ENCODE peak calls at places on chromosome 12, in seven cellular contexts. One of them, this sample, is unnamed.

GRCh38 chr12:117292688-117293087 is 68.7 kb downstream of the NOS1 start:
- DNase-seq in astrocyte: no peak
- DNase-seq in neuronal stem cell: no peak
- DNase-seq in OCI-LY7: no peak
- DNase-seq in Karpas-422: no peak
- DNase-seq in hepatocyte: no peak
- DNase-seq in neural progenitor cell: no peak
- DNase-seq in this sample: no peak

GRCh38 chr12:76246611-76247010 is 101.6 kb downstream of the BBS10 start:
- DNase-seq in astrocyte: no peak
- DNase-seq in neuronal stem cell: no peak
- DNase-seq in OCI-LY7: no peak
- DNase-seq in Karpas-422: no peak
- DNase-seq in hepatocyte: no peak
- DNase-seq in neural progenitor cell: no peak
- DNase-seq in this sample: no peak

GRCh38 chr12:47755655-47756562 is 2.8 kb downstream of the RAPGEF3 start:
- DNase-seq in astrocyte: no peak
- DNase-seq in neuronal stem cell: no peak
- DNase-seq in OCI-LY7: no peak
- DNase-seq in Karpas-422: no peak
- DNase-seq in hepatocyte: no peak
- DNase-seq in neural progenitor cell: no peak
- DNase-seq in this sample: no peak

GRCh38 chr12:109239179-109239578 is 69.9 kb downstream of the FOXN4 start:
- DNase-seq in astrocyte: no peak
- DNase-seq in neuronal stem cell: no peak
- DNase-seq in OCI-LY7: no peak
- DNase-seq in Karpas-422: no peak
- DNase-seq in hepatocyte: no peak
- DNase-seq in neural progenitor cell: no peak
- DNase-seq in this sample: no peak

GRCh38 chr12:97385121-97385520 is 77.5 kb upstream of the RMST start:
- DNase-seq in astrocyte: no peak
- DNase-seq in neuronal stem cell: no peak
- DNase-seq in OCI-LY7: no peak
- DNase-seq in Karpas-422: no peak
- DNase-seq in hepatocyte: no peak
- DNase-seq in neural progenitor cell: no peak
- DNase-seq in this sample: no peak

GRCh38 chr12:88145567-88146347 is 3.6 kb downstream of the TMTC3 start:
- DNase-seq in astrocyte: no peak
- DNase-seq in neuronal stem cell: no peak
- DNase-seq in OCI-LY7: no peak
- DNase-seq in Karpas-422: no peak
- DNase-seq in hepatocyte: peak; percentile 6
- DNase-seq in neural progenitor cell: no peak
- DNase-seq in this sample: no peak

GRCh38 chr12:83971781-83972180 is 940.8 kb downstream of the SLC6A15 start:
- DNase-seq in astrocyte: no peak
- DNase-seq in neuronal stem cell: no peak
- DNase-seq in OCI-LY7: no peak
- DNase-seq in Karpas-422: no peak
- DNase-seq in hepatocyte: no peak
- DNase-seq in neural progenitor cell: no peak
- DNase-seq in this sample: no peak

GRCh38 chr12:112858776-112859175 is 48.0 kb upstream of the OAS1 start:
- DNase-seq in astrocyte: no peak
- DNase-seq in neuronal stem cell: no peak
- DNase-seq in OCI-LY7: no peak
- DNase-seq in Karpas-422: no peak
- DNase-seq in hepatocyte: no peak
- DNase-seq in neural progenitor cell: no peak
- DNase-seq in this sample: no peak

GRCh38 chr12:1922075-1922709 is 3.7 kb upstream of the CACNA2D4 start:
- DNase-seq in astrocyte: no peak
- DNase-seq in neuronal stem cell: no peak
- DNase-seq in OCI-LY7: peak; percentile 27
- DNase-seq in Karpas-422: no peak
- DNase-seq in hepatocyte: peak; percentile 10
- DNase-seq in neural progenitor cell: no peak
- DNase-seq in this sample: no peak

GRCh38 chr12:30973830-30974229 is 47.3 kb downstream of the TSPAN11 start:
- DNase-seq in astrocyte: no peak
- DNase-seq in neuronal stem cell: no peak
- DNase-seq in OCI-LY7: no peak
- DNase-seq in Karpas-422: no peak
- DNase-seq in hepatocyte: no peak
- DNase-seq in neural progenitor cell: no peak
- DNase-seq in this sample: no peak

GRCh38 chr12:89448526-89448925 is 76.1 kb downstream of the GALNT4 start:
- DNase-seq in astrocyte: no peak
- DNase-seq in neuronal stem cell: no peak
- DNase-seq in OCI-LY7: no peak
- DNase-seq in Karpas-422: no peak
- DNase-seq in hepatocyte: no peak
- DNase-seq in neural progenitor cell: no peak
- DNase-seq in this sample: no peak

GRCh38 chr12:2142068-2142467 is 89.3 kb downstream of the CACNA1C start:
- DNase-seq in astrocyte: no peak
- DNase-seq in neuronal stem cell: no peak
- DNase-seq in OCI-LY7: no peak
- DNase-seq in Karpas-422: no peak
- DNase-seq in hepatocyte: no peak
- DNase-seq in neural progenitor cell: no peak
- DNase-seq in this sample: no peak

GRCh38 chr12:26696613-26697092 is 136.3 kb downstream of the ITPR2 start:
- DNase-seq in astrocyte: peak; percentile 32
- DNase-seq in neuronal stem cell: no peak
- DNase-seq in OCI-LY7: no peak
- DNase-seq in Karpas-422: no peak
- DNase-seq in hepatocyte: no peak
- DNase-seq in neural progenitor cell: no peak
- DNase-seq in this sample: no peak

GRCh38 chr12:82931349-82932116 is 244.8 kb downstream of the TMTC2 start:
- DNase-seq in astrocyte: no peak
- DNase-seq in neuronal stem cell: peak; percentile 6
- DNase-seq in OCI-LY7: no peak
- DNase-seq in Karpas-422: no peak
- DNase-seq in hepatocyte: peak; percentile 28
- DNase-seq in neural progenitor cell: peak; percentile 21
- DNase-seq in this sample: no peak

GRCh38 chr12:64461634-64462414 is 9.9 kb downstream of the TBK1 start:
- DNase-seq in astrocyte: peak; percentile 83
- DNase-seq in neuronal stem cell: no peak
- DNase-seq in OCI-LY7: no peak
- DNase-seq in Karpas-422: no peak
- DNase-seq in hepatocyte: no peak
- DNase-seq in neural progenitor cell: no peak
- DNase-seq in this sample: no peak

GRCh38 chr12:3964404-3964803 is 91.2 kb upstream of the PARP11 start:
- DNase-seq in astrocyte: no peak
- DNase-seq in neuronal stem cell: peak; percentile 21
- DNase-seq in OCI-LY7: no peak
- DNase-seq in Karpas-422: peak; percentile 60
- DNase-seq in hepatocyte: no peak
- DNase-seq in neural progenitor cell: peak; percentile 74
- DNase-seq in this sample: peak; percentile 1

GRCh38 chr12:3967556-3968160 is 94.5 kb upstream of the PARP11 start:
- DNase-seq in astrocyte: no peak
- DNase-seq in neuronal stem cell: no peak
- DNase-seq in OCI-LY7: no peak
- DNase-seq in Karpas-422: no peak
- DNase-seq in hepatocyte: peak; percentile 72
- DNase-seq in neural progenitor cell: peak; percentile 68
- DNase-seq in this sample: no peak

GRCh38 chr12:3962661-3963483 is 89.7 kb upstream of the PARP11 start:
- DNase-seq in astrocyte: no peak
- DNase-seq in neuronal stem cell: no peak
- DNase-seq in OCI-LY7: no peak
- DNase-seq in Karpas-422: no peak
- DNase-seq in hepatocyte: peak; percentile 64
- DNase-seq in neural progenitor cell: no peak
- DNase-seq in this sample: no peak

GRCh38 chr12:3968523-3968922 is 95.3 kb upstream of the PARP11 start:
- DNase-seq in astrocyte: no peak
- DNase-seq in neuronal stem cell: no peak
- DNase-seq in OCI-LY7: no peak
- DNase-seq in Karpas-422: no peak
- DNase-seq in hepatocyte: no peak
- DNase-seq in neural progenitor cell: no peak
- DNase-seq in this sample: no peak

GRCh38 chr12:3965096-3965495 is 91.9 kb upstream of the PARP11 start:
- DNase-seq in astrocyte: no peak
- DNase-seq in neuronal stem cell: no peak
- DNase-seq in OCI-LY7: no peak
- DNase-seq in Karpas-422: peak; percentile 17
- DNase-seq in hepatocyte: no peak
- DNase-seq in neural progenitor cell: no peak
- DNase-seq in this sample: no peak
- H2AFZ ChIP-seq in astrocyte: no peak overlapping the region
- H2AFZ ChIP-seq in neuronal stem cell: no peak overlapping the region
- H2AFZ ChIP-seq in OCI-LY7: no peak overlapping the region
- H2AFZ ChIP-seq in Karpas-422: no peak overlapping the region
- H2AFZ ChIP-seq in hepatocyte: no peak overlapping the region
- H2AFZ ChIP-seq in neural progenitor cell: no peak overlapping the region
- H2AFZ ChIP-seq in this sample: no peak overlapping the region

GRCh38 chr12:25256005-25256404 is 5.3 kb upstream of the KRAS start:
- DNase-seq in astrocyte: no peak
- DNase-seq in neuronal stem cell: no peak
- DNase-seq in OCI-LY7: no peak
- DNase-seq in Karpas-422: no peak
- DNase-seq in hepatocyte: no peak
- DNase-seq in neural progenitor cell: no peak
- DNase-seq in this sample: no peak

GRCh38 chr12:25254271-25254880 is 3.6 kb upstream of the KRAS start:
- DNase-seq in astrocyte: peak; percentile 36
- DNase-seq in neuronal stem cell: no peak
- DNase-seq in OCI-LY7: no peak
- DNase-seq in Karpas-422: no peak
- DNase-seq in hepatocyte: no peak
- DNase-seq in neural progenitor cell: no peak
- DNase-seq in this sample: no peak

GRCh38 chr12:25253371-25254068 is 2.8 kb upstream of the KRAS start:
- DNase-seq in astrocyte: no peak
- DNase-seq in neuronal stem cell: no peak
- DNase-seq in OCI-LY7: peak; percentile 61
- DNase-seq in Karpas-422: peak; percentile 85
- DNase-seq in hepatocyte: no peak
- DNase-seq in neural progenitor cell: no peak
- DNase-seq in this sample: no peak

GRCh38 chr12:25256826-25257225 is 6.1 kb upstream of the KRAS start:
- DNase-seq in astrocyte: no peak
- DNase-seq in neuronal stem cell: no peak
- DNase-seq in OCI-LY7: no peak
- DNase-seq in Karpas-422: peak; percentile 50
- DNase-seq in hepatocyte: no peak
- DNase-seq in neural progenitor cell: peak; percentile 23
- DNase-seq in this sample: no peak

DNA sequence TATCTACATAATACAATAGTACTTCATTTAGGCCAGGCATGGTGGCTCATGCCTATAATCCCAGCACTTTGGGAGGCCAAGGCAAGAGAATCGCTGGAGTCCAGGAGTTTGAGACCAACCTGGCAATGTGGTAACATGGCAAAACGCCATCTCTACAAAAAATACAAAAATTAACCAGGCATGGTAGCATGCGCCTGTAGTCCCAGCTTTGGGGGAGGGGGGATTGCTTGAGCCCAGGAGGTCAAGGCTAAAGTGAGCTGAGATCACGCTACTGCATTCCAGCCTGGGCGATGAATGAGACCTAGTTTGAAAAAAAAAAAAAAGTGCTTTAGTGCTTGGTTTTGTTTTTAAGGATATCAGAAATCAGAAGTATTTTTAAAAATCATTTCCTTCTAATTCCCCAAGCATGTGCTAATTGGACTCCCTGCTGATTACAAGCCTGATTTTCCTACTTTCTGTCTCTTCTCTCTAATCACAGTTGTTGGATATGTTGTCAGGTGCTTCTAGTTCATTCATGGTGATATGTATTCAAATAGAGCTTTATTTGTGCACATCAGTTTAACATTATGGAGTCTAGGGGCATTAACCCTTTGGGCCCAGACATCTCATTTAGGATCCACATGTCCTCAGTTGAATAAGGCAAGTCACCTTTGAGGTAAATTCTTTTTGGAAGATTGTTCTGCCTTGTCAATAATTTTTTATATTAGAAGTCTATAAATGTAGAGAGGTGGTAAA is 7.0 kb upstream of the KRAS start:
- DNase-seq in astrocyte: no peak
- DNase-seq in neuronal stem cell: no peak
- DNase-seq in OCI-LY7: no peak
- DNase-seq in Karpas-422: no peak
- DNase-seq in hepatocyte: no peak
- DNase-seq in neural progenitor cell: no peak
- DNase-seq in this sample: no peak
- H2AFZ ChIP-seq in astrocyte: no peak overlapping the region
- H2AFZ ChIP-seq in neuronal stem cell: no peak overlapping the region
- H2AFZ ChIP-seq in OCI-LY7: no peak overlapping the region
- H2AFZ ChIP-seq in Karpas-422: no peak overlapping the region
- H2AFZ ChIP-seq in hepatocyte: no peak overlapping the region
- H2AFZ ChIP-seq in neural progenitor cell: no peak overlapping the region
- H2AFZ ChIP-seq in this sample: no peak overlapping the region

GRCh38 chr12:19937161-19937560 is 431.2 kb upstream of the PDE3A start:
- DNase-seq in astrocyte: no peak
- DNase-seq in neuronal stem cell: no peak
- DNase-seq in OCI-LY7: no peak
- DNase-seq in Karpas-422: no peak
- DNase-seq in hepatocyte: no peak
- DNase-seq in neural progenitor cell: no peak
- DNase-seq in this sample: no peak
- H2AFZ ChIP-seq in astrocyte: no peak overlapping the region
- H2AFZ ChIP-seq in neuronal stem cell: no peak overlapping the region
- H2AFZ ChIP-seq in OCI-LY7: no peak overlapping the region
- H2AFZ ChIP-seq in Karpas-422: no peak overlapping the region
- H2AFZ ChIP-seq in hepatocyte: no peak overlapping the region
- H2AFZ ChIP-seq in neural progenitor cell: no peak overlapping the region
- H2AFZ ChIP-seq in this sample: no peak overlapping the region

GRCh38 chr12:92098594-92099370 is 46.9 kb downstream of the BTG1 start:
- DNase-seq in astrocyte: no peak
- DNase-seq in neuronal stem cell: no peak
- DNase-seq in OCI-LY7: no peak
- DNase-seq in Karpas-422: no peak
- DNase-seq in hepatocyte: no peak
- DNase-seq in neural progenitor cell: no peak
- DNase-seq in this sample: no peak

GRCh38 chr12:92089559-92089958 is 56.1 kb downstream of the BTG1 start:
- DNase-seq in astrocyte: peak; percentile 20
- DNase-seq in neuronal stem cell: no peak
- DNase-seq in OCI-LY7: no peak
- DNase-seq in Karpas-422: no peak
- DNase-seq in hepatocyte: no peak
- DNase-seq in neural progenitor cell: no peak
- DNase-seq in this sample: no peak

GRCh38 chr12:92088802-92089201 is 56.8 kb downstream of the BTG1 start:
- DNase-seq in astrocyte: no peak
- DNase-seq in neuronal stem cell: no peak
- DNase-seq in OCI-LY7: no peak
- DNase-seq in Karpas-422: no peak
- DNase-seq in hepatocyte: no peak
- DNase-seq in neural progenitor cell: no peak
- DNase-seq in this sample: no peak

GRCh38 chr12:92096346-92097136 is 49.1 kb downstream of the BTG1 start:
- DNase-seq in astrocyte: peak; percentile 48
- DNase-seq in neuronal stem cell: no peak
- DNase-seq in OCI-LY7: no peak
- DNase-seq in Karpas-422: no peak
- DNase-seq in hepatocyte: no peak
- DNase-seq in neural progenitor cell: peak; percentile 48
- DNase-seq in this sample: no peak

GRCh38 chr12:92094751-92095161 is 50.9 kb downstream of the BTG1 start:
- DNase-seq in astrocyte: peak; percentile 27
- DNase-seq in neuronal stem cell: no peak
- DNase-seq in OCI-LY7: no peak
- DNase-seq in Karpas-422: no peak
- DNase-seq in hepatocyte: no peak
- DNase-seq in neural progenitor cell: no peak
- DNase-seq in this sample: no peak
- H2AFZ ChIP-seq in astrocyte: no peak overlapping the region
- H2AFZ ChIP-seq in neuronal stem cell: no peak overlapping the region
- H2AFZ ChIP-seq in OCI-LY7: no peak overlapping the region
- H2AFZ ChIP-seq in Karpas-422: no peak overlapping the region
- H2AFZ ChIP-seq in hepatocyte: no peak overlapping the region
- H2AFZ ChIP-seq in neural progenitor cell: no peak overlapping the region
- H2AFZ ChIP-seq in this sample: no peak overlapping the region

This sample was measured in HCT116.